ENCODE peak calls at places on chromosome 19, in nine cellular contexts. One of them, this sample, is unnamed.

GRCh38 chr19:28961772-28962500 is 251.0 kb downstream of the UQCRFS1 start:
- DNase-seq in mucosa of descending colon: no peak
- DNase-seq in psoas muscle: no peak
- DNase-seq in stomach: no peak
- DNase-seq in heart right ventricle: no peak
- DNase-seq in cardiac fibroblast: peak; percentile 93
- DNase-seq in H9: no peak
- DNase-seq in lower leg skin: no peak
- DNase-seq in epithelial cell of esophagus: no peak
- DNase-seq in this sample: no peak

GRCh38 chr19:20197747-20198146 is 30.7 kb downstream of the ZNF486 start:
- DNase-seq in mucosa of descending colon: no peak
- DNase-seq in psoas muscle: no peak
- DNase-seq in stomach: no peak
- DNase-seq in heart right ventricle: no peak
- DNase-seq in cardiac fibroblast: no peak
- DNase-seq in H9: no peak
- DNase-seq in lower leg skin: no peak
- DNase-seq in epithelial cell of esophagus: no peak
- DNase-seq in this sample: no peak

GRCh38 chr19:7415163-7415856 is 66.6 kb downstream of the ARHGEF18 start:
- DNase-seq in mucosa of descending colon: no peak
- DNase-seq in psoas muscle: no peak
- DNase-seq in stomach: peak; percentile 62
- DNase-seq in heart right ventricle: no peak
- DNase-seq in cardiac fibroblast: no peak
- DNase-seq in H9: no peak
- DNase-seq in lower leg skin: no peak
- DNase-seq in epithelial cell of esophagus: peak; percentile 34
- DNase-seq in this sample: no peak

GRCh38 chr19:54873990-54874389 is at the start of gene FCAR:
- DNase-seq in mucosa of descending colon: no peak
- DNase-seq in psoas muscle: no peak
- DNase-seq in stomach: no peak
- DNase-seq in heart right ventricle: no peak
- DNase-seq in cardiac fibroblast: no peak
- DNase-seq in H9: no peak
- DNase-seq in lower leg skin: no peak
- DNase-seq in epithelial cell of esophagus: no peak
- DNase-seq in this sample: no peak

GRCh38 chr19:55809381-55810058 is 22.3 kb downstream of the NLRP11 start:
- DNase-seq in mucosa of descending colon: peak; percentile 62
- DNase-seq in psoas muscle: no peak
- DNase-seq in stomach: peak; percentile 74
- DNase-seq in heart right ventricle: peak; percentile 10
- DNase-seq in cardiac fibroblast: peak; percentile 77
- DNase-seq in H9: peak; percentile 31
- DNase-seq in lower leg skin: no peak
- DNase-seq in epithelial cell of esophagus: peak; percentile 38
- DNase-seq in this sample: peak; percentile 83

GRCh38 chr19:2607712-2608601 is 94.5 kb downstream of the GNG7 start:
- DNase-seq in mucosa of descending colon: peak; percentile 37
- DNase-seq in psoas muscle: no peak
- DNase-seq in stomach: no peak
- DNase-seq in heart right ventricle: no peak
- DNase-seq in cardiac fibroblast: no peak
- DNase-seq in H9: no peak
- DNase-seq in lower leg skin: no peak
- DNase-seq in epithelial cell of esophagus: no peak
- DNase-seq in this sample: no peak

GRCh38 chr19:45141203-45141900 is 19.4 kb downstream of the NKPD1 start:
- DNase-seq in mucosa of descending colon: no peak
- DNase-seq in psoas muscle: no peak
- DNase-seq in stomach: no peak
- DNase-seq in heart right ventricle: no peak
- DNase-seq in cardiac fibroblast: no peak
- DNase-seq in H9: no peak
- DNase-seq in lower leg skin: no peak
- DNase-seq in epithelial cell of esophagus: no peak
- DNase-seq in this sample: no peak

GRCh38 chr19:55454787-55455243 is 6.6 kb downstream of the ISOC2 start:
- DNase-seq in mucosa of descending colon: peak; percentile 56
- DNase-seq in psoas muscle: no peak
- DNase-seq in stomach: no peak
- DNase-seq in heart right ventricle: peak; percentile 43
- DNase-seq in cardiac fibroblast: peak; percentile 54
- DNase-seq in H9: peak; percentile 73
- DNase-seq in lower leg skin: no peak
- DNase-seq in epithelial cell of esophagus: peak; percentile 59
- DNase-seq in this sample: peak; percentile 58

GRCh38 chr19:572891-573825 is 762 bp downstream of the BSG start:
- DNase-seq in mucosa of descending colon: peak; percentile 75
- DNase-seq in psoas muscle: peak; percentile 80
- DNase-seq in stomach: peak; percentile 57
- DNase-seq in heart right ventricle: peak; percentile 53
- DNase-seq in cardiac fibroblast: peak; percentile 67
- DNase-seq in H9: peak; percentile 36
- DNase-seq in lower leg skin: peak; percentile 51
- DNase-seq in epithelial cell of esophagus: peak; percentile 63
- DNase-seq in this sample: peak; percentile 72

DNA sequence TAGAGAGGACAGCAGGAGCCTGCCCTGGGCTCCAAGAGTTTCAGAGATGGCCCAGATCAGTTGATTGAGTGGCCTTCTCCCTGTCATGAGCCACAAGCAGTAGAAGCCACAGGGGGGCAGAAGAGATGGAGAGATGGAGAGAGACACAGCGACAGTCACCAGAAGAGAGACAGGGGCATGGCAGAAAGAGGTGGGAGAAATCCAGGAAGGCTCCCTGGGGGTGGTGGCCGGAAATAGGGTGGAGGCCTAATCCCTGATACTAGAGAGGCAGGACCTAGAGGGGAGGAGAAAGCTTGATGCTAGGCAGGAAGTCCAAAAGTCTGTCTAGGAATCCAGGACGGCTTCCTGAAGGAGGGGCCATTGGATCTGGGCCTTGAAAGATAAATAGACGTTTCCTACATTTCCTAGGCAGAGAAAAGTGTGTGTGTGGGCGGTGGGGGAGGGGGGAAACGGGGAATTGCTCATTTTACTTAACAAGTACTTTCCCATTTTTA is 9.6 kb upstream of the TPM4 start:
- DNase-seq in mucosa of descending colon: peak; percentile 83
- DNase-seq in psoas muscle: no peak
- DNase-seq in stomach: peak; percentile 49
- DNase-seq in heart right ventricle: no peak
- DNase-seq in cardiac fibroblast: peak; percentile 85
- DNase-seq in H9: peak; percentile 56
- DNase-seq in lower leg skin: no peak
- DNase-seq in epithelial cell of esophagus: peak; percentile 59
- DNase-seq in this sample: peak; percentile 88
- TF ChIP-seq CTCF in mucosa of descending colon: no peak
- TF ChIP-seq CTCF in psoas muscle: peak; percentile 19
- TF ChIP-seq CTCF in stomach: no peak
- TF ChIP-seq CTCF in heart right ventricle: peak; percentile 13
- TF ChIP-seq CTCF in cardiac fibroblast: peak; percentile 19
- TF ChIP-seq CTCF in H9: no peak
- TF ChIP-seq CTCF in lower leg skin: no peak
- TF ChIP-seq CTCF in epithelial cell of esophagus: peak; percentile 30
- TF ChIP-seq CTCF in this sample: no peak

GRCh38 chr19:35784401-35785086 is 9.2 kb downstream of the ARHGAP33 start:
- DNase-seq in mucosa of descending colon: no peak
- DNase-seq in psoas muscle: no peak
- DNase-seq in stomach: no peak
- DNase-seq in heart right ventricle: no peak
- DNase-seq in cardiac fibroblast: no peak
- DNase-seq in H9: peak; percentile 97
- DNase-seq in lower leg skin: no peak
- DNase-seq in epithelial cell of esophagus: no peak
- DNase-seq in this sample: no peak

GRCh38 chr19:35785087-35785627 is 9.8 kb downstream of the ARHGAP33 start:
- DNase-seq in mucosa of descending colon: no peak
- DNase-seq in psoas muscle: no peak
- DNase-seq in stomach: no peak
- DNase-seq in heart right ventricle: no peak
- DNase-seq in cardiac fibroblast: no peak
- DNase-seq in H9: no peak
- DNase-seq in lower leg skin: no peak
- DNase-seq in epithelial cell of esophagus: no peak
- DNase-seq in this sample: no peak

GRCh38 chr19:35781650-35782049 is 6.3 kb downstream of the ARHGAP33 start:
- DNase-seq in mucosa of descending colon: no peak
- DNase-seq in psoas muscle: no peak
- DNase-seq in stomach: no peak
- DNase-seq in heart right ventricle: no peak
- DNase-seq in cardiac fibroblast: no peak
- DNase-seq in H9: no peak
- DNase-seq in lower leg skin: no peak
- DNase-seq in epithelial cell of esophagus: no peak
- DNase-seq in this sample: no peak

GRCh38 chr19:35782589-35782988 is 7.2 kb downstream of the ARHGAP33 start:
- DNase-seq in mucosa of descending colon: no peak
- DNase-seq in psoas muscle: no peak
- DNase-seq in stomach: no peak
- DNase-seq in heart right ventricle: no peak
- DNase-seq in cardiac fibroblast: no peak
- DNase-seq in H9: no peak
- DNase-seq in lower leg skin: no peak
- DNase-seq in epithelial cell of esophagus: no peak
- DNase-seq in this sample: no peak

GRCh38 chr19:35783469-35784400 is 8.4 kb downstream of the ARHGAP33 start:
- DNase-seq in mucosa of descending colon: no peak
- DNase-seq in psoas muscle: no peak
- DNase-seq in stomach: no peak
- DNase-seq in heart right ventricle: no peak
- DNase-seq in cardiac fibroblast: no peak
- DNase-seq in H9: peak; percentile 76
- DNase-seq in lower leg skin: no peak
- DNase-seq in epithelial cell of esophagus: no peak
- DNase-seq in this sample: no peak
- TF ChIP-seq CTCF in mucosa of descending colon: no peak
- TF ChIP-seq CTCF in psoas muscle: no peak
- TF ChIP-seq CTCF in stomach: no peak
- TF ChIP-seq CTCF in heart right ventricle: no peak
- TF ChIP-seq CTCF in cardiac fibroblast: no peak
- TF ChIP-seq CTCF in H9: peak; percentile 50
- TF ChIP-seq CTCF in lower leg skin: no peak
- TF ChIP-seq CTCF in epithelial cell of esophagus: no peak
- TF ChIP-seq CTCF in this sample: no peak

DNA sequence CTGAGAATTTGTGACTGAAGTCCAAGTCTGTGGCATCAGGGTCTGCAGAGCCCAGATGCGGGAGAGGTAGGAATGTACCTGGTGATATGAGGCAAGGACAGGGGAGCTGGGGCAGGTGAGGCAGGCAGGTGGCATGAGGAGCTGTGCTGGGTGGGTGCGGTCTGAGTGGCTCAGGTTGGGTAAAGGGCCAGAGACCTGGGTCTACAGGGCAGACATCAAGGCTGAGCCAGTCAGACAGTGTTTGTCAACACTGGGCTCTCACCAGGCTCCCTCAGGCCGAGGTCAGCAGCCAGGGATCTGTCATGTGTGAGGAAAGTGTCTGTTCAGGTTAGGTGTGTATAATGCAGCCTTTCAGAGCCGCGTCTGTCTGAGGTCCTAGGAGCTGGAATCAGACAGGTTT is 18.6 kb downstream of the GPI start:
- DNase-seq in mucosa of descending colon: no peak
- DNase-seq in psoas muscle: no peak
- DNase-seq in stomach: no peak
- DNase-seq in heart right ventricle: no peak
- DNase-seq in cardiac fibroblast: no peak
- DNase-seq in H9: no peak
- DNase-seq in lower leg skin: no peak
- DNase-seq in epithelial cell of esophagus: no peak
- DNase-seq in this sample: no peak
- TF ChIP-seq CTCF in mucosa of descending colon: no peak
- TF ChIP-seq CTCF in psoas muscle: no peak
- TF ChIP-seq CTCF in stomach: no peak
- TF ChIP-seq CTCF in heart right ventricle: no peak
- TF ChIP-seq CTCF in cardiac fibroblast: no peak
- TF ChIP-seq CTCF in H9: no peak
- TF ChIP-seq CTCF in lower leg skin: no peak
- TF ChIP-seq CTCF in epithelial cell of esophagus: no peak
- TF ChIP-seq CTCF in this sample: no peak

GRCh38 chr19:13762635-13763235 is 1.6 kb upstream of the MRI1 start:
- DNase-seq in mucosa of descending colon: no peak
- DNase-seq in psoas muscle: no peak
- DNase-seq in stomach: no peak
- DNase-seq in heart right ventricle: no peak
- DNase-seq in cardiac fibroblast: no peak
- DNase-seq in H9: peak; percentile 44
- DNase-seq in lower leg skin: no peak
- DNase-seq in epithelial cell of esophagus: no peak
- DNase-seq in this sample: no peak

GRCh38 chr19:13758795-13759194 is 5.5 kb upstream of the MRI1 start:
- DNase-seq in mucosa of descending colon: no peak
- DNase-seq in psoas muscle: no peak
- DNase-seq in stomach: no peak
- DNase-seq in heart right ventricle: no peak
- DNase-seq in cardiac fibroblast: no peak
- DNase-seq in H9: no peak
- DNase-seq in lower leg skin: no peak
- DNase-seq in epithelial cell of esophagus: no peak
- DNase-seq in this sample: no peak

GRCh38 chr19:13764101-13764807 is at the start of gene MRI1:
- DNase-seq in mucosa of descending colon: peak; percentile 87
- DNase-seq in psoas muscle: peak; percentile 89
- DNase-seq in stomach: peak; percentile 82
- DNase-seq in heart right ventricle: peak; percentile 84
- DNase-seq in cardiac fibroblast: peak; percentile 67
- DNase-seq in H9: peak; percentile 48
- DNase-seq in lower leg skin: peak; percentile 72
- DNase-seq in epithelial cell of esophagus: peak; percentile 67
- DNase-seq in this sample: peak; percentile 69

GRCh38 chr19:13763300-13763699 is 1.0 kb upstream of the MRI1 start:
- DNase-seq in mucosa of descending colon: no peak
- DNase-seq in psoas muscle: no peak
- DNase-seq in stomach: no peak
- DNase-seq in heart right ventricle: no peak
- DNase-seq in cardiac fibroblast: no peak
- DNase-seq in H9: no peak
- DNase-seq in lower leg skin: no peak
- DNase-seq in epithelial cell of esophagus: no peak
- DNase-seq in this sample: no peak

DNA sequence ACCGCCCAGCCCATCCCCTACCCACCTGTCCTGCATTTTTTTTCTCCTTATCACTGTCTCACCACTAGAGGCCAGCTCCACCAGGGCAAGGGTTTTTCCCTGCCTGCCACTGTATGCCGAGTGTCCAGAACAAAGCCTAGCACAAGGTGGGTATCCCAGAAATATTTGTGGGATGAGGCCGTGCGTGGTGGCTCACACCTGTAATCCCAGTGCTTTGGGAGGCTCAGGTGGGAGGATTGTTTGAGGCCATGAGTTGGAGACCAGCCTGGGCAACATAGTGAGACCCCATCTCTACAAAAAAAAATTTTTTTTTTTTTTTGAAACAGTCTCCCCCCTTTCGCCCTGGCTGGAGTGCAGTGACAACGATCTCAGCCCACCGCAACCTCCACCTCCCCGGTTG is 2.9 kb upstream of the MRI1 start:
- DNase-seq in mucosa of descending colon: no peak
- DNase-seq in psoas muscle: no peak
- DNase-seq in stomach: no peak
- DNase-seq in heart right ventricle: no peak
- DNase-seq in cardiac fibroblast: no peak
- DNase-seq in H9: no peak
- DNase-seq in lower leg skin: no peak
- DNase-seq in epithelial cell of esophagus: no peak
- DNase-seq in this sample: no peak
- TF ChIP-seq CTCF in mucosa of descending colon: no peak
- TF ChIP-seq CTCF in psoas muscle: no peak
- TF ChIP-seq CTCF in stomach: no peak
- TF ChIP-seq CTCF in heart right ventricle: no peak
- TF ChIP-seq CTCF in cardiac fibroblast: no peak
- TF ChIP-seq CTCF in H9: peak; percentile 27
- TF ChIP-seq CTCF in lower leg skin: no peak
- TF ChIP-seq CTCF in epithelial cell of esophagus: no peak
- TF ChIP-seq CTCF in this sample: no peak